ENCODE peak calls at places on chromosomes 16 and 17, in six cellular contexts. D is hypothalamus; H is NCI-H1092 treated with DMSO at 0.1 percent for 48 hours; T is amniotic stem cell; O is stimulated activated CD4-positive, alpha-beta T cell treated with anti-CD3 and anti-CD28 coated beads, TNF-alpha, amount 100 ng/mL, for 1 hour; C is LoVo. I is an unnamed sample.

GRCh38 chr17:35541434-35541833 is 4.0 kb upstream of the SLFN12L start:
- DNase-seq in D (no peak), H (no peak), T (no peak), O (no peak), C (peak; percentile 5), I (no peak)

GRCh38 chr16:70579248-70579647 is 55.6 kb downstream of the SF3B3 start:
- DNase-seq in D (no peak), H (no peak), T (no peak), O (no peak), C (no peak), I (no peak)

GRCh38 chr17:9003355-9004131 is 17.8 kb upstream of the NTN1 start:
- DNase-seq in D (no peak), H (no peak), T (no peak), O (no peak), C (no peak), I (no peak)

GRCh38 chr17:75346906-75347305 is 57.7 kb upstream of the SLC25A19 start:
- DNase-seq in D (no peak), H (no peak), T (no peak), O (no peak), C (no peak), I (no peak)

GRCh38 chr16:23595246-23595950 is 718 bp downstream of the NDUFAB1 start:
- DNase-seq in D (no peak), H (no peak), T (no peak), O (no peak), C (peak; percentile 48), I (no peak)

GRCh38 chr16:87828071-87828971 is 41.0 kb downstream of the SLC7A5 start:
- DNase-seq in D (no peak), H (no peak), T (no peak), O (no peak), C (no peak), I (no peak)

GRCh38 chr17:29847527-29847931 is 82.5 kb downstream of the SSH2 start:
- DNase-seq in D (no peak), H (no peak), T (no peak), O (no peak), C (no peak), I (no peak)

GRCh38 chr16:87358250-87358649 is 25.3 kb downstream of the FBXO31 start:
- DNase-seq in D (no peak), H (no peak), T (no peak), O (no peak), C (no peak), I (no peak)